ENCODE peak calls at places on chromosomes 2 and 18, in ten cellular contexts. One of them, this sample, is unnamed.

GRCh38 chr2:73284296-73285161 is at the start of gene FBXO41:
- DNase-seq in PC-9: peak
- DNase-seq in astrocyte of the spinal cord: no peak
- DNase-seq in brain microvascular endothelial cell: no peak
- DNase-seq in Caco-2: peak
- DNase-seq in fibroblast of the aortic adventitia: no peak
- DNase-seq in Peyer's patch: peak
- DNase-seq in heart left ventricle: peak
- DNase-seq in mucosa of descending colon: peak
- DNase-seq in A549: peak
- DNase-seq in this sample: no peak

GRCh38 chr18:23403310-23403709 is 49.8 kb upstream of the RIOK3 start:
- DNase-seq in PC-9: no peak
- DNase-seq in astrocyte of the spinal cord: no peak
- DNase-seq in brain microvascular endothelial cell: no peak
- DNase-seq in Caco-2: no peak
- DNase-seq in fibroblast of the aortic adventitia: no peak
- DNase-seq in Peyer's patch: no peak
- DNase-seq in heart left ventricle: no peak
- DNase-seq in mucosa of descending colon: no peak
- DNase-seq in A549: no peak
- DNase-seq in this sample: no peak

GRCh38 chr2:178241852-178242551 is 47.7 kb downstream of the OSBPL6 start:
- DNase-seq in PC-9: peak
- DNase-seq in astrocyte of the spinal cord: peak
- DNase-seq in brain microvascular endothelial cell: peak
- DNase-seq in Caco-2: no peak
- DNase-seq in fibroblast of the aortic adventitia: peak
- DNase-seq in Peyer's patch: peak
- DNase-seq in heart left ventricle: no peak
- DNase-seq in mucosa of descending colon: no peak
- DNase-seq in A549: peak
- DNase-seq in this sample: peak

GRCh38 chr2:3099860-3100234 is 277.8 kb downstream of the EIPR1 start:
- DNase-seq in PC-9: no peak
- DNase-seq in astrocyte of the spinal cord: no peak
- DNase-seq in brain microvascular endothelial cell: no peak
- DNase-seq in Caco-2: no peak
- DNase-seq in fibroblast of the aortic adventitia: no peak
- DNase-seq in Peyer's patch: no peak
- DNase-seq in heart left ventricle: no peak
- DNase-seq in mucosa of descending colon: no peak
- DNase-seq in A549: no peak
- DNase-seq in this sample: no peak

GRCh38 chr2:113283704-113284284 is 5.1 kb upstream of the PAX8 start:
- DNase-seq in PC-9: peak
- DNase-seq in astrocyte of the spinal cord: peak
- DNase-seq in brain microvascular endothelial cell: peak
- DNase-seq in Caco-2: peak
- DNase-seq in fibroblast of the aortic adventitia: peak
- DNase-seq in Peyer's patch: peak
- DNase-seq in heart left ventricle: no peak
- DNase-seq in mucosa of descending colon: peak
- DNase-seq in A549: peak
- DNase-seq in this sample: peak

GRCh38 chr2:216665240-216665639 is 30.1 kb downstream of the IGFBP5 start:
- DNase-seq in PC-9: peak
- DNase-seq in astrocyte of the spinal cord: no peak
- DNase-seq in brain microvascular endothelial cell: no peak
- DNase-seq in Caco-2: no peak
- DNase-seq in fibroblast of the aortic adventitia: peak
- DNase-seq in Peyer's patch: peak
- DNase-seq in heart left ventricle: no peak
- DNase-seq in mucosa of descending colon: no peak
- DNase-seq in A549: no peak
- DNase-seq in this sample: no peak

GRCh38 chr18:50104421-50104820 is 90.5 kb downstream of the MYO5B start:
- DNase-seq in PC-9: peak
- DNase-seq in astrocyte of the spinal cord: no peak
- DNase-seq in brain microvascular endothelial cell: no peak
- DNase-seq in Caco-2: no peak
- DNase-seq in fibroblast of the aortic adventitia: no peak
- DNase-seq in Peyer's patch: no peak
- DNase-seq in heart left ventricle: no peak
- DNase-seq in mucosa of descending colon: no peak
- DNase-seq in A549: no peak
- DNase-seq in this sample: no peak

GRCh38 chr2:201933792-201934229 is 99.8 kb upstream of the FZD7 start:
- DNase-seq in PC-9: no peak
- DNase-seq in astrocyte of the spinal cord: peak
- DNase-seq in brain microvascular endothelial cell: no peak
- DNase-seq in Caco-2: no peak
- DNase-seq in fibroblast of the aortic adventitia: no peak
- DNase-seq in Peyer's patch: no peak
- DNase-seq in heart left ventricle: no peak
- DNase-seq in mucosa of descending colon: no peak
- DNase-seq in A549: no peak
- DNase-seq in this sample: no peak

GRCh38 chr2:217835931-217836881 is 166.6 kb downstream of the TNS1 start:
- DNase-seq in PC-9: no peak
- DNase-seq in astrocyte of the spinal cord: peak
- DNase-seq in brain microvascular endothelial cell: peak
- DNase-seq in Caco-2: no peak
- DNase-seq in fibroblast of the aortic adventitia: peak
- DNase-seq in Peyer's patch: no peak
- DNase-seq in heart left ventricle: peak
- DNase-seq in mucosa of descending colon: peak
- DNase-seq in A549: peak
- DNase-seq in this sample: no peak

GRCh38 chr2:152594022-152594712 is 123.1 kb downstream of the PRPF40A start:
- DNase-seq in PC-9: no peak
- DNase-seq in astrocyte of the spinal cord: no peak
- DNase-seq in brain microvascular endothelial cell: no peak
- DNase-seq in Caco-2: no peak
- DNase-seq in fibroblast of the aortic adventitia: no peak
- DNase-seq in Peyer's patch: peak
- DNase-seq in heart left ventricle: no peak
- DNase-seq in mucosa of descending colon: no peak
- DNase-seq in A549: no peak
- DNase-seq in this sample: no peak
- TF ChIP-seq CTCF in PC-9: no peak
- TF ChIP-seq CTCF in astrocyte of the spinal cord: no peak
- TF ChIP-seq CTCF in brain microvascular endothelial cell: no peak
- TF ChIP-seq CTCF in Caco-2: no peak
- TF ChIP-seq CTCF in fibroblast of the aortic adventitia: no peak
- TF ChIP-seq CTCF in Peyer's patch: no peak
- TF ChIP-seq CTCF in heart left ventricle: no peak
- TF ChIP-seq CTCF in mucosa of descending colon: no peak
- TF ChIP-seq CTCF in A549: no peak
- TF ChIP-seq CTCF in this sample: no peak

GRCh38 chr18:7958081-7958896 is 391.2 kb downstream of the PTPRM start:
- DNase-seq in PC-9: no peak
- DNase-seq in astrocyte of the spinal cord: peak
- DNase-seq in brain microvascular endothelial cell: no peak
- DNase-seq in Caco-2: no peak
- DNase-seq in fibroblast of the aortic adventitia: peak
- DNase-seq in Peyer's patch: no peak
- DNase-seq in heart left ventricle: no peak
- DNase-seq in mucosa of descending colon: no peak
- DNase-seq in A549: no peak
- DNase-seq in this sample: no peak
- H3K4me3 ChIP-seq in PC-9: peak
- H3K4me3 ChIP-seq in astrocyte of the spinal cord: no peak
- H3K4me3 ChIP-seq in brain microvascular endothelial cell: peak
- H3K4me3 ChIP-seq in Caco-2: no peak
- H3K4me3 ChIP-seq in fibroblast of the aortic adventitia: no peak
- H3K4me3 ChIP-seq in Peyer's patch: no peak
- H3K4me3 ChIP-seq in heart left ventricle: no peak
- H3K4me3 ChIP-seq in mucosa of descending colon: no peak
- H3K4me3 ChIP-seq in A549: peak
- H3K4me3 ChIP-seq in this sample: no peak

GRCh38 chr2:105928563-105928962 is 183.9 kb downstream of the NCK2 start:
- DNase-seq in PC-9: no peak
- DNase-seq in astrocyte of the spinal cord: no peak
- DNase-seq in brain microvascular endothelial cell: no peak
- DNase-seq in Caco-2: no peak
- DNase-seq in fibroblast of the aortic adventitia: no peak
- DNase-seq in Peyer's patch: no peak
- DNase-seq in heart left ventricle: no peak
- DNase-seq in mucosa of descending colon: no peak
- DNase-seq in A549: no peak
- DNase-seq in this sample: no peak
- TF ChIP-seq CTCF in PC-9: no peak
- TF ChIP-seq CTCF in astrocyte of the spinal cord: no peak
- TF ChIP-seq CTCF in brain microvascular endothelial cell: no peak
- TF ChIP-seq CTCF in Caco-2: no peak
- TF ChIP-seq CTCF in fibroblast of the aortic adventitia: no peak
- TF ChIP-seq CTCF in Peyer's patch: no peak
- TF ChIP-seq CTCF in heart left ventricle: no peak
- TF ChIP-seq CTCF in mucosa of descending colon: no peak
- TF ChIP-seq CTCF in A549: no peak
- TF ChIP-seq CTCF in this sample: no peak

GRCh38 chr2:29920631-29921559 is 491 bp downstream of the ALK start:
- DNase-seq in PC-9: no peak
- DNase-seq in astrocyte of the spinal cord: peak
- DNase-seq in brain microvascular endothelial cell: no peak
- DNase-seq in Caco-2: no peak
- DNase-seq in fibroblast of the aortic adventitia: peak
- DNase-seq in Peyer's patch: no peak
- DNase-seq in heart left ventricle: no peak
- DNase-seq in mucosa of descending colon: peak
- DNase-seq in A549: peak
- DNase-seq in this sample: no peak
- H3K4me3 ChIP-seq in PC-9: no peak
- H3K4me3 ChIP-seq in astrocyte of the spinal cord: peak
- H3K4me3 ChIP-seq in brain microvascular endothelial cell: peak
- H3K4me3 ChIP-seq in Caco-2: no peak
- H3K4me3 ChIP-seq in fibroblast of the aortic adventitia: no peak
- H3K4me3 ChIP-seq in Peyer's patch: peak
- H3K4me3 ChIP-seq in heart left ventricle: peak
- H3K4me3 ChIP-seq in mucosa of descending colon: no peak
- H3K4me3 ChIP-seq in A549: peak
- H3K4me3 ChIP-seq in this sample: peak

GRCh38 chr2:108533832-108534576 is at the start of gene LIMS1:
- DNase-seq in PC-9: peak
- DNase-seq in astrocyte of the spinal cord: peak
- DNase-seq in brain microvascular endothelial cell: peak
- DNase-seq in Caco-2: peak
- DNase-seq in fibroblast of the aortic adventitia: peak
- DNase-seq in Peyer's patch: peak
- DNase-seq in heart left ventricle: peak
- DNase-seq in mucosa of descending colon: peak
- DNase-seq in A549: peak
- DNase-seq in this sample: no peak
- TF ChIP-seq CTCF in PC-9: no peak
- TF ChIP-seq CTCF in astrocyte of the spinal cord: no peak
- TF ChIP-seq CTCF in brain microvascular endothelial cell: no peak
- TF ChIP-seq CTCF in Caco-2: no peak
- TF ChIP-seq CTCF in fibroblast of the aortic adventitia: no peak
- TF ChIP-seq CTCF in Peyer's patch: peak
- TF ChIP-seq CTCF in heart left ventricle: no peak
- TF ChIP-seq CTCF in mucosa of descending colon: no peak
- TF ChIP-seq CTCF in A549: no peak
- TF ChIP-seq CTCF in this sample: no peak

GRCh38 chr18:28512357-28512756 is 335.4 kb upstream of the CDH2 start:
- DNase-seq in PC-9: no peak
- DNase-seq in astrocyte of the spinal cord: peak
- DNase-seq in brain microvascular endothelial cell: no peak
- DNase-seq in Caco-2: no peak
- DNase-seq in fibroblast of the aortic adventitia: peak
- DNase-seq in Peyer's patch: no peak
- DNase-seq in heart left ventricle: no peak
- DNase-seq in mucosa of descending colon: no peak
- DNase-seq in A549: no peak
- DNase-seq in this sample: no peak
- H3K4me3 ChIP-seq in PC-9: no peak
- H3K4me3 ChIP-seq in astrocyte of the spinal cord: no peak
- H3K4me3 ChIP-seq in brain microvascular endothelial cell: no peak
- H3K4me3 ChIP-seq in Caco-2: no peak
- H3K4me3 ChIP-seq in fibroblast of the aortic adventitia: no peak
- H3K4me3 ChIP-seq in Peyer's patch: no peak
- H3K4me3 ChIP-seq in heart left ventricle: peak
- H3K4me3 ChIP-seq in mucosa of descending colon: no peak
- H3K4me3 ChIP-seq in A549: no peak
- H3K4me3 ChIP-seq in this sample: no peak

GRCh38 chr2:39061280-39061679 is 59.6 kb downstream of the SOS1 start:
- DNase-seq in PC-9: no peak
- DNase-seq in astrocyte of the spinal cord: no peak
- DNase-seq in brain microvascular endothelial cell: no peak
- DNase-seq in Caco-2: no peak
- DNase-seq in fibroblast of the aortic adventitia: no peak
- DNase-seq in Peyer's patch: no peak
- DNase-seq in heart left ventricle: no peak
- DNase-seq in mucosa of descending colon: no peak
- DNase-seq in A549: no peak
- DNase-seq in this sample: no peak

GRCh38 chr2:39062320-39062719 is 58.5 kb downstream of the SOS1 start:
- DNase-seq in PC-9: no peak
- DNase-seq in astrocyte of the spinal cord: no peak
- DNase-seq in brain microvascular endothelial cell: no peak
- DNase-seq in Caco-2: no peak
- DNase-seq in fibroblast of the aortic adventitia: no peak
- DNase-seq in Peyer's patch: no peak
- DNase-seq in heart left ventricle: no peak
- DNase-seq in mucosa of descending colon: no peak
- DNase-seq in A549: no peak
- DNase-seq in this sample: no peak

GRCh38 chr2:39058101-39058500 is 62.8 kb downstream of the SOS1 start:
- DNase-seq in PC-9: no peak
- DNase-seq in astrocyte of the spinal cord: no peak
- DNase-seq in brain microvascular endothelial cell: no peak
- DNase-seq in Caco-2: no peak
- DNase-seq in fibroblast of the aortic adventitia: no peak
- DNase-seq in Peyer's patch: no peak
- DNase-seq in heart left ventricle: no peak
- DNase-seq in mucosa of descending colon: no peak
- DNase-seq in A549: no peak
- DNase-seq in this sample: no peak

GRCh38 chr2:39059366-39059952 is 61.4 kb downstream of the SOS1 start:
- DNase-seq in PC-9: peak
- DNase-seq in astrocyte of the spinal cord: peak
- DNase-seq in brain microvascular endothelial cell: no peak
- DNase-seq in Caco-2: no peak
- DNase-seq in fibroblast of the aortic adventitia: peak
- DNase-seq in Peyer's patch: no peak
- DNase-seq in heart left ventricle: no peak
- DNase-seq in mucosa of descending colon: no peak
- DNase-seq in A549: peak
- DNase-seq in this sample: no peak
- TF ChIP-seq CTCF in PC-9: peak
- TF ChIP-seq CTCF in astrocyte of the spinal cord: peak
- TF ChIP-seq CTCF in brain microvascular endothelial cell: peak
- TF ChIP-seq CTCF in Caco-2: peak
- TF ChIP-seq CTCF in fibroblast of the aortic adventitia: peak
- TF ChIP-seq CTCF in Peyer's patch: peak
- TF ChIP-seq CTCF in heart left ventricle: peak
- TF ChIP-seq CTCF in mucosa of descending colon: peak
- TF ChIP-seq CTCF in A549: peak
- TF ChIP-seq CTCF in this sample: peak

DNA sequence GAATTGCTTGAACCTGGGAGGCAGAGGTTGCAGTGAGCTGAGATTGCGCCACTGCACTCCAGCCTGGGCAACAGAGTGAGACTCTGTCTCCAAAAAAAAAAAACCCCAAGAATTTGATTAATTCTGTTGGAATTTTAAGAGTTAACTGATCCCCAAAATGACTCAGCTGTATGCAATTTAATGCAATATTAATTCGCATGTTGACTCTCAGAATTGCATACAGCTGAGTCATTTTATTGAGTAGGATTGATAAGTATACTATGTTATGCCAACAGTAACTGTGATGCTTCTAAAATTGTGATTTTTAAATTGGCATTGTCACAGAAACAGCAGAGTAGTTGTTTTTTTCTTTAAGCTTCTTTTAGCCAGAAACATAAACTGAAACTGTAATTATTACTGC is 19.6 kb downstream of the MSH2 start:
- DNase-seq in PC-9: peak
- DNase-seq in astrocyte of the spinal cord: peak
- DNase-seq in brain microvascular endothelial cell: no peak
- DNase-seq in Caco-2: no peak
- DNase-seq in fibroblast of the aortic adventitia: peak
- DNase-seq in Peyer's patch: no peak
- DNase-seq in heart left ventricle: no peak
- DNase-seq in mucosa of descending colon: no peak
- DNase-seq in A549: peak
- DNase-seq in this sample: no peak
- H3K4me3 ChIP-seq in PC-9: no peak
- H3K4me3 ChIP-seq in astrocyte of the spinal cord: no peak
- H3K4me3 ChIP-seq in brain microvascular endothelial cell: no peak
- H3K4me3 ChIP-seq in Caco-2: no peak
- H3K4me3 ChIP-seq in fibroblast of the aortic adventitia: no peak
- H3K4me3 ChIP-seq in Peyer's patch: no peak
- H3K4me3 ChIP-seq in heart left ventricle: no peak
- H3K4me3 ChIP-seq in mucosa of descending colon: no peak
- H3K4me3 ChIP-seq in A549: no peak
- H3K4me3 ChIP-seq in this sample: no peak